ENCODE peak calls at places on chromosomes 6 and 20, in five cellular contexts. One of them, this sample, is unnamed.

GRCh38 chr20:19995220-19995863 is 21.8 kb upstream of the NAA20 start:
- DNase-seq in tibial nerve: no peak
- DNase-seq in H1: no peak
- DNase-seq in ovary: peak
- DNase-seq in sigmoid colon: no peak
- DNase-seq in this sample: no peak

GRCh38 chr20:47993035-47993755 is 207.9 kb upstream of the SULF2 start:
- DNase-seq in tibial nerve: no peak
- DNase-seq in H1: no peak
- DNase-seq in ovary: no peak
- DNase-seq in sigmoid colon: no peak
- DNase-seq in this sample: no peak

GRCh38 chr20:10125757-10126156 is 91.0 kb downstream of the ANKEF1 start:
- DNase-seq in tibial nerve: no peak
- DNase-seq in H1: no peak
- DNase-seq in ovary: no peak
- DNase-seq in sigmoid colon: no peak
- DNase-seq in this sample: no peak

GRCh38 chr6:120913519-120913918 is 420.8 kb downstream of the TBC1D32 start:
- DNase-seq in tibial nerve: no peak
- DNase-seq in H1: no peak
- DNase-seq in ovary: no peak
- DNase-seq in sigmoid colon: no peak
- DNase-seq in this sample: no peak

GRCh38 chr6:76264466-76264865 is 192.0 kb upstream of the IMPG1 start:
- DNase-seq in tibial nerve: no peak
- DNase-seq in H1: no peak
- DNase-seq in ovary: no peak
- DNase-seq in sigmoid colon: no peak
- DNase-seq in this sample: no peak

GRCh38 chr6:15551798-15552197 is 111.0 kb downstream of the DTNBP1 start:
- DNase-seq in tibial nerve: no peak
- DNase-seq in H1: no peak
- DNase-seq in ovary: no peak
- DNase-seq in sigmoid colon: no peak
- DNase-seq in this sample: no peak

GRCh38 chr6:52598123-52598823 is 21.4 kb upstream of the TRAM2 start:
- DNase-seq in tibial nerve: peak
- DNase-seq in H1: peak
- DNase-seq in ovary: peak
- DNase-seq in sigmoid colon: peak
- DNase-seq in this sample: no peak

GRCh38 chr20:11952621-11953020 is 34.9 kb downstream of the BTBD3 start:
- DNase-seq in tibial nerve: no peak
- DNase-seq in H1: no peak
- DNase-seq in ovary: no peak
- DNase-seq in sigmoid colon: no peak
- DNase-seq in this sample: no peak

GRCh38 chr20:56171087-56172012 is 77.2 kb upstream of the MC3R start:
- DNase-seq in tibial nerve: no peak
- DNase-seq in H1: no peak
- DNase-seq in ovary: peak
- DNase-seq in sigmoid colon: no peak
- DNase-seq in this sample: no peak

GRCh38 chr6:44044940-44045671 is 82.1 kb downstream of the MRPL14 start:
- DNase-seq in tibial nerve: no peak
- DNase-seq in H1: no peak
- DNase-seq in ovary: no peak
- DNase-seq in sigmoid colon: no peak
- DNase-seq in this sample: no peak

GRCh38 chr6:125014157-125014957 is 52.1 kb downstream of the RNF217 start:
- DNase-seq in tibial nerve: no peak
- DNase-seq in H1: no peak
- DNase-seq in ovary: no peak
- DNase-seq in sigmoid colon: no peak
- DNase-seq in this sample: no peak

GRCh38 chr6:125022391-125022989 is 60.3 kb downstream of the RNF217 start:
- DNase-seq in tibial nerve: no peak
- DNase-seq in H1: no peak
- DNase-seq in ovary: no peak
- DNase-seq in sigmoid colon: no peak
- DNase-seq in this sample: no peak

GRCh38 chr20:47379433-47380150 is 23.1 kb upstream of the ZMYND8 start:
- DNase-seq in tibial nerve: no peak
- DNase-seq in H1: no peak
- DNase-seq in ovary: peak
- DNase-seq in sigmoid colon: no peak
- DNase-seq in this sample: no peak

GRCh38 chr20:33647603-33648395 is 14.3 kb upstream of the C20orf144 start:
- DNase-seq in tibial nerve: no peak
- DNase-seq in H1: no peak
- DNase-seq in ovary: no peak
- DNase-seq in sigmoid colon: no peak
- DNase-seq in this sample: no peak

GRCh38 chr6:42237857-42238256 is 20.2 kb upstream of the MRPS10 start:
- DNase-seq in tibial nerve: no peak
- DNase-seq in H1: no peak
- DNase-seq in ovary: no peak
- DNase-seq in sigmoid colon: no peak
- DNase-seq in this sample: no peak

GRCh38 chr6:70315096-70315751 is 12.3 kb upstream of the COL9A1 start:
- DNase-seq in tibial nerve: no peak
- DNase-seq in H1: no peak
- DNase-seq in ovary: no peak
- DNase-seq in sigmoid colon: no peak
- DNase-seq in this sample: no peak

GRCh38 chr6:121780325-121781313 is 345.2 kb downstream of the GJA1 start:
- DNase-seq in tibial nerve: peak
- DNase-seq in H1: no peak
- DNase-seq in ovary: peak
- DNase-seq in sigmoid colon: peak
- DNase-seq in this sample: peak

GRCh38 chr6:97703661-97704060 is 420.6 kb upstream of the MMS22L start:
- DNase-seq in tibial nerve: no peak
- DNase-seq in H1: no peak
- DNase-seq in ovary: no peak
- DNase-seq in sigmoid colon: no peak
- DNase-seq in this sample: no peak

GRCh38 chr6:125809771-125810315 is 19.1 kb downstream of the NCOA7 start:
- DNase-seq in tibial nerve: no peak
- DNase-seq in H1: no peak
- DNase-seq in ovary: no peak
- DNase-seq in sigmoid colon: no peak
- DNase-seq in this sample: no peak

GRCh38 chr20:44719841-44720240 is 4.7 kb downstream of the CCN5 start:
- DNase-seq in tibial nerve: no peak
- DNase-seq in H1: no peak
- DNase-seq in ovary: no peak
- DNase-seq in sigmoid colon: no peak
- DNase-seq in this sample: no peak

GRCh38 chr20:642398-643174 is 10.4 kb downstream of the SRXN1 start:
- DNase-seq in tibial nerve: no peak
- DNase-seq in H1: no peak
- DNase-seq in ovary: peak
- DNase-seq in sigmoid colon: no peak
- DNase-seq in this sample: no peak

GRCh38 chr6:167338551-167339117 is 13.7 kb downstream of the TTLL2 start:
- DNase-seq in tibial nerve: no peak
- DNase-seq in H1: no peak
- DNase-seq in ovary: no peak
- DNase-seq in sigmoid colon: no peak
- DNase-seq in this sample: no peak

GRCh38 chr20:858011-858410 is 24.5 kb downstream of the FAM110A start:
- DNase-seq in tibial nerve: no peak
- DNase-seq in H1: no peak
- DNase-seq in ovary: no peak
- DNase-seq in sigmoid colon: no peak
- DNase-seq in this sample: no peak

GRCh38 chr20:1800777-1801176 is 94.4 kb upstream of the SIRPA start:
- DNase-seq in tibial nerve: no peak
- DNase-seq in H1: no peak
- DNase-seq in ovary: no peak
- DNase-seq in sigmoid colon: no peak
- DNase-seq in this sample: no peak

GRCh38 chr6:42046491-42047219 is 3.7 kb upstream of the TAF8 start:
- DNase-seq in tibial nerve: no peak
- DNase-seq in H1: no peak
- DNase-seq in ovary: no peak
- DNase-seq in sigmoid colon: peak
- DNase-seq in this sample: no peak

GRCh38 chr6:155630085-155630484 is 174.4 kb upstream of the NOX3 start:
- DNase-seq in tibial nerve: no peak
- DNase-seq in H1: no peak
- DNase-seq in ovary: no peak
- DNase-seq in sigmoid colon: no peak
- DNase-seq in this sample: no peak

GRCh38 chr6:50249493-50249892 is 199.8 kb upstream of the DEFB112 start:
- DNase-seq in tibial nerve: no peak
- DNase-seq in H1: no peak
- DNase-seq in ovary: no peak
- DNase-seq in sigmoid colon: no peak
- DNase-seq in this sample: no peak

GRCh38 chr6:150229775-150230561 is 87.1 kb downstream of the PPP1R14C start:
- DNase-seq in tibial nerve: no peak
- DNase-seq in H1: no peak
- DNase-seq in ovary: no peak
- DNase-seq in sigmoid colon: no peak
- DNase-seq in this sample: no peak

GRCh38 chr20:16747291-16747811 is 807 bp upstream of the OTOR start:
- DNase-seq in tibial nerve: no peak
- DNase-seq in H1: no peak
- DNase-seq in ovary: no peak
- DNase-seq in sigmoid colon: no peak
- DNase-seq in this sample: no peak

GRCh38 chr6:68559716-68560115 is 75.4 kb upstream of the ADGRB3 start:
- DNase-seq in tibial nerve: no peak
- DNase-seq in H1: no peak
- DNase-seq in ovary: no peak
- DNase-seq in sigmoid colon: no peak
- DNase-seq in this sample: no peak

GRCh38 chr6:7697432-7697819 is 28.5 kb upstream of the BMP6 start:
- DNase-seq in tibial nerve: no peak
- DNase-seq in H1: no peak
- DNase-seq in ovary: no peak
- DNase-seq in sigmoid colon: no peak
- DNase-seq in this sample: no peak
- H3K27ac ChIP-seq in tibial nerve: peak
- H3K27ac ChIP-seq in H1: no peak
- H3K27ac ChIP-seq in ovary: no peak
- H3K27ac ChIP-seq in sigmoid colon: peak
- H3K27ac ChIP-seq in this sample: no peak

GRCh38 chr6:89242574-89243330 is 25.6 kb upstream of the GABRR1 start:
- DNase-seq in tibial nerve: no peak
- DNase-seq in H1: peak
- DNase-seq in ovary: no peak
- DNase-seq in sigmoid colon: no peak
- DNase-seq in this sample: peak

GRCh38 chr6:89244237-89244985 is 27.3 kb upstream of the GABRR1 start:
- DNase-seq in tibial nerve: no peak
- DNase-seq in H1: no peak
- DNase-seq in ovary: no peak
- DNase-seq in sigmoid colon: no peak
- DNase-seq in this sample: peak

GRCh38 chr6:89243331-89243629 is 26.1 kb upstream of the GABRR1 start:
- DNase-seq in tibial nerve: no peak
- DNase-seq in H1: no peak
- DNase-seq in ovary: no peak
- DNase-seq in sigmoid colon: no peak
- DNase-seq in this sample: no peak

GRCh38 chr6:89237158-89237557 is 20.0 kb upstream of the GABRR1 start:
- DNase-seq in tibial nerve: no peak
- DNase-seq in H1: no peak
- DNase-seq in ovary: no peak
- DNase-seq in sigmoid colon: no peak
- DNase-seq in this sample: peak

DNA sequence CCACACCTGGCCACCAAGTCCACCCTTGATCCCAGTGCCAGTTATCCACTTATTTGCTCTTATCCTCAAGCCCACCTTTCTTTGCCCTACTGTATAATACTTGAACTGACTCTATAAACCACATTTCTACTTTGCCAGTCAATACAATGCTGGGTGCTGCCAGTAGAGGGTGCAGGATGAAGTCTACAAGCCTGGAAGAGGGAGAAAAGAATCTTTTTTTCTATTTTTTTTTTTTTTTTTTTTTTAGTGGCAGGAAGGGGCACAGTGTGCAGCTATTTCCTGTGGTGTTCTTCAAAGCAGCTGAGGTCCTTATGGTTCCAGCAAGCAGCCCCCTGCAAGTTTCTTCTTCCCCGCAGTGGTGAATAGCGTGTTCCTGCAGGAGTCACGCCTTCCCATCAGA is 22.2 kb upstream of the GABRR1 start:
- DNase-seq in tibial nerve: no peak
- DNase-seq in H1: no peak
- DNase-seq in ovary: no peak
- DNase-seq in sigmoid colon: no peak
- DNase-seq in this sample: peak
- TF ChIP-seq CTCF in tibial nerve: no peak
- TF ChIP-seq CTCF in H1: no peak
- TF ChIP-seq CTCF in ovary: no peak
- TF ChIP-seq CTCF in sigmoid colon: no peak
- TF ChIP-seq CTCF in this sample: peak

DNA sequence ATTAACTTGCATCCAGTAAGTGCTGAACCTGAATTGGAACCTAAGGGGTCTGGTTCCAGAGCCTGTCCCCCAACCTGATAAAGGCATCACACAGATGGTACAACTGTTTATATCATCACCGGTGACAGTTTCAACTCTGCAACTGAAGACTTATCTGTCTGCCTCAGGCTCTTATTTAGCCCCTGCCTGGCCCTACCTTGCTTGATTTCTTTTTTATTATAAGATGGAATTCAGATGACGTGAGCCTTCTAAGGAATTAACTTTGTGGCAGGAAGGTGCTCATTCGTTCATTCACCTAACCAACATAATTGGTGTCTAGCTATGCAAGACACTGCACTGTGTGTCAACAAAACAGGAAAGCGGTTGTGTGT is 175.0 kb downstream of the BCAS1 start:
- DNase-seq in tibial nerve: no peak
- DNase-seq in H1: no peak
- DNase-seq in ovary: no peak
- DNase-seq in sigmoid colon: no peak
- DNase-seq in this sample: no peak
- TF ChIP-seq EP300 in tibial nerve: no peak
- TF ChIP-seq EP300 in H1: no peak
- TF ChIP-seq EP300 in ovary: no peak
- TF ChIP-seq EP300 in sigmoid colon: no peak
- TF ChIP-seq EP300 in this sample: no peak

DNA sequence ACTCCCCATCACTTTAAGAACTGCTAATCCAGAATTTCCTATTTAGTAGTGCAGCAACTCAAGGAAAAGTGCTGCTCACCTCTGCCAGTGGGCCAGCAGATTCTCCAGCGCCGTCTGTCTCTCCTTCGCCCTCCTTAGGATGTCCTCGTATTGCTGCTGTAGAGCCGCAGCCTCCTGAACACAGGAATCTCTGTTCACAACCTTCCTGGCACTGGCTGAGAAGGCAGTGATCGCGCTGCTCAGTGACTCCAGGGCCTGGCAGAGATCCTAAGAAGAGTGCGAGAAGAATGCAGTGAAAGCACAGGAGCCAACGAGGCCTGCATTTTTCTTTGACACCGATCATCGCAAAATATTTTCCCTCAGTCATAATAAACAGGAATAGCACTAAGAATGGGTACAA is 209.0 kb downstream of the SYNE1 start:
- DNase-seq in tibial nerve: no peak
- DNase-seq in H1: peak
- DNase-seq in ovary: no peak
- DNase-seq in sigmoid colon: no peak
- DNase-seq in this sample: no peak
- H3K27ac ChIP-seq in tibial nerve: no peak
- H3K27ac ChIP-seq in H1: no peak
- H3K27ac ChIP-seq in ovary: no peak
- H3K27ac ChIP-seq in sigmoid colon: peak
- H3K27ac ChIP-seq in this sample: no peak

This sample was measured in esophagus muscularis mucosa.